ENCODE peak calls at places on chromosomes 4 and X, in four cellular contexts. One of them, this sample, is unnamed.
A peak's percentile ranks its signal among the peaks of the same experiment; 100 is the strongest.

GRCh38 chr4:73904491-73904890 is 35.3 kb downstream of the CXCL1 start:
- DNase-seq in right lobe of liver: no peak
- DNase-seq in K562: peak; percentile 13
- DNase-seq in IMR-90: no peak
- DNase-seq in this sample: no peak

GRCh38 chr4:15197005-15197404 is 194.7 kb downstream of the CPEB2 start:
- DNase-seq in right lobe of liver: no peak
- DNase-seq in K562: peak; percentile 11
- DNase-seq in IMR-90: peak; percentile 28
- DNase-seq in this sample: no peak

GRCh38 chr4:150078041-150078995 is at the start of gene DCLK2:
- DNase-seq in right lobe of liver: peak; percentile 69
- DNase-seq in K562: peak; percentile 19
- DNase-seq in IMR-90: peak; percentile 87
- DNase-seq in this sample: no peak

GRCh38 chr4:112895785-112896184 is 153.7 kb upstream of the ANK2 start:
- DNase-seq in right lobe of liver: no peak
- DNase-seq in K562: no peak
- DNase-seq in IMR-90: no peak
- DNase-seq in this sample: no peak

GRCh38 chr4:46649390-46649789 is 259.5 kb upstream of the GABRA2 start:
- DNase-seq in right lobe of liver: no peak
- DNase-seq in K562: no peak
- DNase-seq in IMR-90: peak; percentile 4
- DNase-seq in this sample: no peak

GRCh38 chrX:103376118-103376978 is at the start of gene BEX3:
- DNase-seq in right lobe of liver: peak; percentile 69
- DNase-seq in K562: no peak
- DNase-seq in IMR-90: peak; percentile 59
- DNase-seq in this sample: no peak

GRCh38 chrX:21847342-21847741 is 7.9 kb downstream of the MBTPS2 start:
- DNase-seq in right lobe of liver: no peak
- DNase-seq in K562: no peak
- DNase-seq in IMR-90: no peak
- DNase-seq in this sample: no peak

GRCh38 chr4:142817442-142817841 is 28.7 kb downstream of the INPP4B start:
- DNase-seq in right lobe of liver: no peak
- DNase-seq in K562: no peak
- DNase-seq in IMR-90: peak; percentile 88
- DNase-seq in this sample: no peak

GRCh38 chr4:113394730-113395530 is 345.5 kb downstream of the ANK2 start:
- DNase-seq in right lobe of liver: no peak
- DNase-seq in K562: peak; percentile 52
- DNase-seq in IMR-90: peak; percentile 88
- DNase-seq in this sample: peak; percentile 85

GRCh38 chr4:112302320-112303274 is 5.4 kb downstream of the ALPK1 start:
- DNase-seq in right lobe of liver: no peak
- DNase-seq in K562: no peak
- DNase-seq in IMR-90: no peak
- DNase-seq in this sample: no peak

DNA sequence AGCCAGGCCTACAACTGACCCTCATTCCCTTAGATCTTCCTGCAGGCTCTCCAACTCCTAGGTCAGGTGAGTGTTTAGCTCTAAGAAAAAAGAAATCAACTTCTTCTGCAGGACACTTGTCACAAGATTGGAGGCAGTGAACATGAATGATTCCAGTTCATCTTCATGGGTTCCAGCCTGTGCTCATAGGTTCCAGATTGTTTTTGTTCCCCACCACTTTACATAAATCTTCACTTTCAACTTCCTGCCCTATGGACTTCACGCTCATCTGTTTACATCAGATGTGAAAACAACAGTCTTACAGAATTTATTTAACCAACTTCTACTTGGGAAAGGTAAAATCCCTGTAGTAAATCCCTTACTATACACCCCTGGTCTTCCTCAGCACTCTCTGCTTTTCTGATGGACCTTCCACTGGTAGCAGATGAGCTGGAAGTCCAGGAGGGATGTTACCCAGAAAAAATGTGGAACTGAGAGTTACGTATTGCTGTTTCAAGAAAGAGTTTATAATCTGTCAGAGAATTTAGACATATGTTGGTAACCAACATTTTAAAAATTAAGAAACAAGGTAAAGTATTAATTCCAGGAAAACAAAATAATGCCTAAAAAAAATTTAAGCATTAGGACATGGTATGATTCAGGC is 62.4 kb downstream of the ANAPC10 start:
- DNase-seq in right lobe of liver: no peak
- DNase-seq in K562: no peak
- DNase-seq in IMR-90: no peak
- DNase-seq in this sample: no peak
- H3K4me1 ChIP-seq in right lobe of liver: no peaks in the 10 kb centered on the region
- H3K4me1 ChIP-seq in K562: no peaks in the 10 kb centered on the region
- H3K4me1 ChIP-seq in IMR-90: peaks cover 5% of the 10 kb centered on the region
- H3K4me1 ChIP-seq in this sample: peaks cover 6% of the 10 kb centered on the region

GRCh38 chr4:128856246-128856645 is 46.7 kb downstream of the JADE1 start:
- DNase-seq in right lobe of liver: no peak
- DNase-seq in K562: no peak
- DNase-seq in IMR-90: peak; percentile 36
- DNase-seq in this sample: no peak
- H3K4me1 ChIP-seq in right lobe of liver: no peaks in the 10 kb centered on the region
- H3K4me1 ChIP-seq in K562: no peaks in the 10 kb centered on the region
- H3K4me1 ChIP-seq in IMR-90: peaks cover 27% of the 10 kb centered on the region
- H3K4me1 ChIP-seq in this sample: no peaks in the 10 kb centered on the region

GRCh38 chr4:118772149-118773081 is 63.5 kb downstream of the SEC24D start:
- DNase-seq in right lobe of liver: no peak
- DNase-seq in K562: peak; percentile 12
- DNase-seq in IMR-90: peak; percentile 70
- DNase-seq in this sample: peak; percentile 67
- H3K4me1 ChIP-seq in right lobe of liver: no peaks in the 10 kb centered on the region
- H3K4me1 ChIP-seq in K562: no peaks in the 10 kb centered on the region
- H3K4me1 ChIP-seq in IMR-90: peaks cover 12% of the 10 kb centered on the region
- H3K4me1 ChIP-seq in this sample: peaks cover 17% of the 10 kb centered on the region

GRCh38 chr4:87081826-87082225 is 138.6 kb downstream of the KLHL8 start:
- DNase-seq in right lobe of liver: no peak
- DNase-seq in K562: no peak
- DNase-seq in IMR-90: no peak
- DNase-seq in this sample: no peak
- H3K4me1 ChIP-seq in right lobe of liver: no peaks in the 10 kb centered on the region
- H3K4me1 ChIP-seq in K562: no peaks in the 10 kb centered on the region
- H3K4me1 ChIP-seq in IMR-90: peaks cover 14% of the 10 kb centered on the region
- H3K4me1 ChIP-seq in this sample: no peaks in the 10 kb centered on the region

GRCh38 chr4:140096483-140096861 is 57.5 kb downstream of the MAML3 start:
- DNase-seq in right lobe of liver: no peak
- DNase-seq in K562: no peak
- DNase-seq in IMR-90: no peak
- DNase-seq in this sample: no peak
- H3K4me1 ChIP-seq in right lobe of liver: peaks cover 3% of the 10 kb centered on the region
- H3K4me1 ChIP-seq in K562: no peaks in the 10 kb centered on the region
- H3K4me1 ChIP-seq in IMR-90: peaks cover 48% of the 10 kb centered on the region
- H3K4me1 ChIP-seq in this sample: peaks cover 45% of the 10 kb centered on the region

DNA sequence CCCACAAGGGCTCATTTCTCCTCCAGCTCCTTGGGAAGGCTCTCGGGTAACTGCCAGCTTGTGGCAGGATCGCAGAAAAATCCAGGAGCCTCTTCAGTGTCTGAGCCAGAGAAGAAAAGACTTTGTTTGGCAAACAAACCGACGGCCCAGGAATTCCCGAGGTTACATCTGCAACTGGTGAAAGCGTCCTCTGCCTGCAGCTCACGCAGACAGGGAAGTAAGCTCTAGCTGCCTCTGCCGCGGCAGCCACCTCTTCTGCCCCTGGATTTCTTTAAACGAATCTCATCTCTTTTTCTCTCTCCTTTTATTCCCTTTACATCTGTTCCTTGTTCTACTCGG is 289 bp downstream of the DCHS2 start:
- DNase-seq in right lobe of liver: no peak
- DNase-seq in K562: no peak
- DNase-seq in IMR-90: peak; percentile 5
- DNase-seq in this sample: no peak
- H3K4me1 ChIP-seq in right lobe of liver: no peaks in the 10 kb centered on the region
- H3K4me1 ChIP-seq in K562: peaks cover 22% of the 10 kb centered on the region
- H3K4me1 ChIP-seq in IMR-90: no peaks in the 10 kb centered on the region
- H3K4me1 ChIP-seq in this sample: no peaks in the 10 kb centered on the region

GRCh38 chrX:30679369-30679768 is 26.1 kb downstream of the GK start:
- DNase-seq in right lobe of liver: no peak
- DNase-seq in K562: no peak
- DNase-seq in IMR-90: no peak
- DNase-seq in this sample: no peak

GRCh38 chrX:30674799-30675198 is 21.6 kb downstream of the GK start:
- DNase-seq in right lobe of liver: no peak
- DNase-seq in K562: no peak
- DNase-seq in IMR-90: no peak
- DNase-seq in this sample: no peak

GRCh38 chrX:30673884-30674598 is 20.8 kb downstream of the GK start:
- DNase-seq in right lobe of liver: no peak
- DNase-seq in K562: no peak
- DNase-seq in IMR-90: no peak
- DNase-seq in this sample: no peak

GRCh38 chrX:30668581-30668980 is 15.4 kb downstream of the GK start:
- DNase-seq in right lobe of liver: no peak
- DNase-seq in K562: no peak
- DNase-seq in IMR-90: no peak
- DNase-seq in this sample: no peak

DNA sequence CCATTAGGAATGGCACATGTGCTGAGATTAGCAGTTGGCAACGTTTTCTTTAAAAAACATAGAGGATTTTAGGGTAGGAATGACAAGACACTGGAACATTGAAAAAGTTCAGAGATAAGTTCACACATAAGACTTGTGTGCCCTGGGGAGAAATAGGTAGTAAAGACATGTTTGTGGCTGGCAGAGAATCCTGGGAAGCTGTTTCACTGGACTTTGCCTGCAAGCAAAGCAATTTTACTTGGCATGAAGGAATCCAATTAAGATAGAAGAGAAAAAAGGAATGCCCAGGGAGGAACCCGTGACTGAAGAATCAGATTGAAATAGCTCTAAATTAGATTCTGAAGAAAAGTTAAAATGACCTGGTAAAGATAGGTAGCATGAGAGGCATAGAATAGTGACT is 20.2 kb downstream of the GK start:
- DNase-seq in right lobe of liver: no peak
- DNase-seq in K562: no peak
- DNase-seq in IMR-90: no peak
- DNase-seq in this sample: no peak
- H3K4me1 ChIP-seq in right lobe of liver: no peaks in the 10 kb centered on the region
- H3K4me1 ChIP-seq in K562: no peaks in the 10 kb centered on the region
- H3K4me1 ChIP-seq in IMR-90: no peaks in the 10 kb centered on the region
- H3K4me1 ChIP-seq in this sample: no peaks in the 10 kb centered on the region

DNA sequence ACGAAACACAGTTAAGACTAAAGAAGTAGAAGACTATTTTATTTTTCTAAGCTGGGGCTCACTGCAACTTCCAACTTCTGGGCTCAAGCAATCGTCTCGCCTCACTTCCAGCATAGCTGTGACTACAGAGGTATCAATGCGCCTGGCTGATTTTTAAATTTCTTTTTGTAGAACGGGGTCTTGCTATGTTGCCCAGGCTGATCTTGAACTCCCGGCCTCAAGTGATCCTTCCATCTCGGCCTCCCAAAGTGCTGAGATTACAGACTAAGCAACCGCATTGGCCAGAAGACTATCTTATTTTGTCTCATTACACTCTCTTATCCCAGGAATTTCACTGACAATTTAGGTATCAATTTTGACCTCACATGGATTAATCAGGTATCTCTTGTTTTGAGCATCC is 1.2 kb downstream of the LAMTOR3 start:
- DNase-seq in right lobe of liver: no peak
- DNase-seq in K562: no peak
- DNase-seq in IMR-90: no peak
- DNase-seq in this sample: no peak
- H3K4me1 ChIP-seq in right lobe of liver: peaks cover 4% of the 10 kb centered on the region
- H3K4me1 ChIP-seq in K562: peaks cover 3% of the 10 kb centered on the region
- H3K4me1 ChIP-seq in IMR-90: peaks cover 4% of the 10 kb centered on the region
- H3K4me1 ChIP-seq in this sample: peaks cover 8% of the 10 kb centered on the region

DNA sequence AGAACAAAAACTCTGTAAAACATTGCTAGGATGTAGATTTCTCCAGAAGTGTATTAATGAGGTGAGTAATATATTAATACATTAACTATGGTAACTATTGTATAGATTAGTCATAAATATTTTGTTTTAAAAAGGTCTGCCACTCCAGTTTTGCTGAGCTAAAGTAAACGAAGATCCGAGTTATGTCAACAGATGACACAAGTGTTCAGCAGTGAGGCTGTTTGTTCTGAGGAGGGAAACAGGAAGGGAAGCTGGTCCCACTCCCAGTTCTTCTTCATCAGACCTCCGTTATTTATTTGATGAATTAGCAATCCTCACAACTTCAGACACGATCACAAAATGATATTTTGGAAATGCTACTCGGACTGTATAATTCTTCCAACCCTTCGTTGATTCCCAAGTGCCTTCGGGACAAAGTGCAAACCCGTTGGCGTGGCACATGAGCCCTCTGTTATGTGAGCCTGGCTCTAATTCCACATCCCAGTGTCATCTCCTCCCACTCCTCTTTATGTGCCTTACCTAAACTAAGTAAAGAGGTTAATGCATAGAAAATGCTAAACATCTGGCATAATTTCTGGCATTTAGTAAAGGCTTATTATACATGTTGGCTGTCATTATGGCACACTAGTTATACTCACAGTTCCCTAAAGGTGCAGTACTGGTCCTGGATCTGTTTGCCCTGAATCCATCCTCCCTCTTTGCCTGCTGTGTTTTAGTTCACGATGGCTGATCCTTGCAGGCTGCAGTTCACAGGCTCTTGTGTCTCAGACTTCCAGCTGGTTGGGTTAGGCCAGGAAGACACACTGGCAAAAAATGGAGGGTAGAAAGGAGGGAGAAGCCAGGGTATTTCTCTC is 190.6 kb upstream of the LNX1 start:
- DNase-seq in right lobe of liver: no peak
- DNase-seq in K562: no peak
- DNase-seq in IMR-90: peak; percentile 90
- DNase-seq in this sample: no peak
- H3K4me1 ChIP-seq in right lobe of liver: no peaks in the 10 kb centered on the region
- H3K4me1 ChIP-seq in K562: no peaks in the 10 kb centered on the region
- H3K4me1 ChIP-seq in IMR-90: peaks cover 42% of the 10 kb centered on the region
- H3K4me1 ChIP-seq in this sample: no peaks in the 10 kb centered on the region

GRCh38 chr4:177236889-177237288 is 72.8 kb upstream of the NEIL3 start:
- DNase-seq in right lobe of liver: no peak
- DNase-seq in K562: no peak
- DNase-seq in IMR-90: no peak
- DNase-seq in this sample: no peak

GRCh38 chr4:177237291-177237690 is 72.4 kb upstream of the NEIL3 start:
- DNase-seq in right lobe of liver: no peak
- DNase-seq in K562: no peak
- DNase-seq in IMR-90: no peak
- DNase-seq in this sample: no peak

GRCh38 chr4:177242651-177243296 is 66.9 kb upstream of the NEIL3 start:
- DNase-seq in right lobe of liver: no peak
- DNase-seq in K562: no peak
- DNase-seq in IMR-90: peak; percentile 48
- DNase-seq in this sample: no peak

GRCh38 chr4:177239878-177240277 is 69.8 kb upstream of the NEIL3 start:
- DNase-seq in right lobe of liver: no peak
- DNase-seq in K562: no peak
- DNase-seq in IMR-90: peak; percentile 48
- DNase-seq in this sample: no peak

GRCh38 chr4:177239475-177239874 is 70.2 kb upstream of the NEIL3 start:
- DNase-seq in right lobe of liver: no peak
- DNase-seq in K562: no peak
- DNase-seq in IMR-90: peak; percentile 44
- DNase-seq in this sample: no peak
- H3K4me1 ChIP-seq in right lobe of liver: no peaks in the 10 kb centered on the region
- H3K4me1 ChIP-seq in K562: no peaks in the 10 kb centered on the region
- H3K4me1 ChIP-seq in IMR-90: peaks cover 2% of the 10 kb centered on the region
- H3K4me1 ChIP-seq in this sample: no peaks in the 10 kb centered on the region